ENCODE peak calls at places on chromosomes 13 and 19, in six cellular contexts. T, D, L, I, C and S are unnamed samples.

GRCh38 chr19:7969560-7969949 is 26.1 kb upstream of the TIMM44 start:
- DNase-seq in T (no peak), L (no peak), I (no peak), C (no peak), D (no peak), S (no peak)

GRCh38 chr19:56120371-56121179 is 520 bp downstream of the ZNF787 start:
- DNase-seq in L (peak), D (no peak), T (peak), C (peak), I (peak), S (no peak)

GRCh38 chr13:31885994-31886393 is 145.6 kb upstream of the FRY start:
- DNase-seq in L (no peak), C (no peak), T (no peak), D (no peak), I (no peak), S (no peak)

GRCh38 chr19:482186-483041 is 13.9 kb upstream of the MADCAM1 start:
- DNase-seq in T (no peak), L (no peak), I (no peak), D (no peak), C (no peak), S (no peak)

GRCh38 chr19:29812080-29812880 is 489 bp downstream of the CCNE1 start:
- DNase-seq in T (no peak), D (no peak), C (peak), L (peak), I (no peak), S (no peak)

GRCh38 chr19:57572415-57572947 is 6.2 kb downstream of the ZNF416 start:
- DNase-seq in I (no peak), D (no peak), C (no peak), T (no peak), L (no peak), S (no peak)

GRCh38 chr19:46787331-46788100 is 878 bp downstream of the SLC1A5 start:
- DNase-seq in T (no peak), D (no peak), L (peak), I (no peak), C (peak), S (no peak)

GRCh38 chr19:17296278-17296677 is 6.9 kb downstream of the ABHD8 start:
- DNase-seq in C (no peak), T (no peak), L (no peak), I (no peak), D (no peak), S (no peak)

GRCh38 chr13:98778749-98779148 is 26.3 kb upstream of the SLC15A1 start:
- DNase-seq in T (no peak), L (no peak), D (no peak), I (no peak), C (no peak), S (no peak)